ENCODE peak calls at places on chromosome 9, in four cellular contexts. O is foreskin keratinocyte, I is MCF 10A, H is progenitor cell of endocrine pancreas. E is an unnamed sample.

GRCh38 chr9:20573023-20573422 is 49.3 kb downstream of the MLLT3 start:
- DNase-seq in H (no peak), O (no peak), I (no peak), E (no peak)

GRCh38 chr9:119827126-119827525 is 457.9 kb upstream of the BRINP1 start:
- DNase-seq in H (no peak), I (no peak), O (no peak), E (no peak)

GRCh38 chr9:71941060-71941568 is 29.7 kb downstream of the C9orf85 start:
- DNase-seq in I (no peak), H (no peak), O (no peak), E (no peak)

GRCh38 chr9:39588056-39588814 is 232.8 kb downstream of the SPATA31A1 start:
- DNase-seq in O (no peak), I (no peak), H (no peak), E (no peak)

GRCh38 chr9:127844821-127845359 is 9.6 kb downstream of the ENG start:
- DNase-seq in I (no peak), H (no peak), O (no peak), E (no peak)

GRCh38 chr9:5269249-5269715 is 35.2 kb downstream of the RLN2 start:
- DNase-seq in H (no peak), I (peak), O (peak), E (no peak)

GRCh38 chr9:91178281-91179236 is 183.2 kb downstream of the AUH start:
- DNase-seq in O (no peak), H (no peak), I (no peak), E (no peak)

GRCh38 chr9:137669261-137669672 is 50.5 kb downstream of the EHMT1 start:
- DNase-seq in O (no peak), I (no peak), H (no peak), E (no peak)

GRCh38 chr9:88064554-88064953 is 73.7 kb downstream of the SPATA31C2 start:
- DNase-seq in I (no peak), O (no peak), H (no peak), E (no peak)

GRCh38 chr9:91374939-91375338 is 13.2 kb upstream of the AUH start:
- DNase-seq in H (no peak), I (no peak), O (no peak), E (peak)

GRCh38 chr9:2623046-2623865 is 1.7 kb downstream of the VLDLR start:
- DNase-seq in O (peak), I (no peak), H (peak), E (no peak)

GRCh38 chr9:4020038-4020746 is 279.7 kb downstream of the GLIS3 start:
- DNase-seq in H (no peak), I (no peak), O (no peak), E (no peak)

GRCh38 chr9:124208571-124208970 is 49.2 kb upstream of the NEK6 start:
- DNase-seq in O (no peak), I (no peak), H (no peak), E (no peak)

GRCh38 chr9:122562134-122562760 is 9.3 kb downstream of the OR1N2 start:
- DNase-seq in O (no peak), H (no peak), I (no peak), E (no peak)

GRCh38 chr9:119216891-119217290 is 152.3 kb downstream of the BRINP1 start:
- DNase-seq in H (no peak), I (peak), O (no peak), E (no peak)

GRCh38 chr9:76247426-76247825 is 146.8 kb downstream of the RFK start:
- DNase-seq in I (no peak), O (no peak), H (no peak), E (no peak)

GRCh38 chr9:98465799-98466198 is 210.3 kb upstream of the TBC1D2 start:
- DNase-seq in H (no peak), O (no peak), I (no peak), E (no peak)

GRCh38 chr9:93171261-93171660 is 12.7 kb upstream of the WNK2 start:
- DNase-seq in O (no peak), H (no peak), I (no peak), E (no peak)

GRCh38 chr9:91119147-91119546 is 242.6 kb downstream of the AUH start:
- DNase-seq in I (peak), H (no peak), O (peak), E (no peak)

GRCh38 chr9:106482733-106483132 is 380.2 kb upstream of the ZNF462 start:
- DNase-seq in O (peak), H (no peak), I (peak), E (no peak)

DNA sequence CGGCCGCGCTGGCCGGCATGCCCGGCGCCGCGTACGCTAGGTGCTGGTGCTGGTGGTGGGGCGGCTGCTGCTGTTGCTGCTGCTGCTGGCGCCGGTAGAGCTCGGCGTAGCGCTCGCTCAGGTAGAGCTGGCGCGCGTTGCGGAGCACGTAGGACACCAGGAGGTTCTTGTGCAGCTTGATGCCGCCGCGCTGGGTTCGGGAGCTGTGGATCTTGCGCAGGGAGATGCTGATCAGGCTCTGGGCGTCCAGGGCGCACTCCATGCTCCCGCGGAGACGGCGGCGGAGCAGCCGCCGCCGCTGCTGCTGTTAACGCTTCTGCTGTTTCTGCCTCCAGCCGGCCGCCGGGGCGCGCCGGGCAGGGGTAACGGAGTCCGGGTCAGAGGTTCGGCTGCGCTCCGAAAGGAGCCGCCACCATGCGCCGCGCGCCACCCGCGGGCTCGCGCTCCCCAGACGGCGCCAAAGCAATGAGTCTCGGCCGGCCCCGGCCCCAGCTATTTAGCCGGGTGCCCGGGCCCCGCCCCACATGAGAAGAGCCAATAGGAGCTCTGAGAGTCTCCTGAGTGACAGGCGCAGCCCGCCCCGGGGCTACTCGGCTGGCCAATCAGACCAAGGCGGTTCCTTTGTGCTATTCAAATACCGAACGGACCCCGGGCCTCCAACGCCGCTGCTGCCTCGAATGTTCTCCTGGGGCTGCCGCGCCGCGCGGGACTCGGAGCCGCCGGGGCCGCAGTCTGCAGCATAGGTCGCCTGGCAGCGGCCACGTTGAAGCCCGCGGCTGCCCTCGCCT is at the start of gene IER5L:
- DNase-seq in I (peak), H (peak), O (peak), E (peak)
- TF ChIP-seq CTCF in I (no peak), H (no peak), O (no peak), E (no peak)

GRCh38 chr9:107756091-107756490 is 266.5 kb upstream of the KLF4 start:
- DNase-seq in O (no peak), H (no peak), I (no peak), E (no peak)
- TF ChIP-seq CTCF in O (no peak), H (no peak), I (no peak), E (no peak)

GRCh38 chr9:121322037-121322736 is 47.9 kb downstream of the STOM start:
- DNase-seq in O (peak), H (no peak), I (peak), E (peak)
- TF ChIP-seq CTCF in O (no peak), H (no peak), I (no peak), E (no peak)

GRCh38 chr9:13446935-13447334 is 167.4 kb upstream of the MPDZ start:
- DNase-seq in O (no peak), H (no peak), I (no peak), E (no peak)
- TF ChIP-seq CTCF in O (peak), H (no peak), I (peak), E (no peak)

DNA sequence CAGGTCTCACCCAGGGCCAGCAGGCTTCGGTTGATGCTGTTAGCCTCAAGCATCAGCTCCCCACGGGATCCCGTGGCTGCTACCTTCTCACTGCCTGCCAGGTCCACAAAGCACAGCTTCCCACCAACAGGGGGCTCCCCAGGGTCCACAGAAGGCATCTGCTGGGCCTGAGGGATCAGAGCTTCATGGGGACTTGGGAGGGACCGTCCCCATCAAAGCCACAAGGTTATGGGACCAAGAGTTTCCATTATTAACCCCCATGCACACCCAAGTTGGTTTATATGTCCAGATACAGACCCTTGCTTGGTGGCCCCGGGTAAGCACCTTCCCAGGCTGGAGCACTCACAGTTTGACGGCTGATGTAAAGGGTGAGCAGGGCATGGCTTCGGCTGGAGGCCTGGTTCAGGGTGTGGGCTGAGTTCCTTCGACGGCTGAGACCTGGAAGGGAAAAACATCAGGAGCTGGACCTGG is 3.0 kb downstream of the KIF12 start:
- DNase-seq in I (no peak), O (no peak), H (no peak), E (no peak)
- TF ChIP-seq CTCF in I (no peak), O (peak), H (peak), E (no peak)

DNA sequence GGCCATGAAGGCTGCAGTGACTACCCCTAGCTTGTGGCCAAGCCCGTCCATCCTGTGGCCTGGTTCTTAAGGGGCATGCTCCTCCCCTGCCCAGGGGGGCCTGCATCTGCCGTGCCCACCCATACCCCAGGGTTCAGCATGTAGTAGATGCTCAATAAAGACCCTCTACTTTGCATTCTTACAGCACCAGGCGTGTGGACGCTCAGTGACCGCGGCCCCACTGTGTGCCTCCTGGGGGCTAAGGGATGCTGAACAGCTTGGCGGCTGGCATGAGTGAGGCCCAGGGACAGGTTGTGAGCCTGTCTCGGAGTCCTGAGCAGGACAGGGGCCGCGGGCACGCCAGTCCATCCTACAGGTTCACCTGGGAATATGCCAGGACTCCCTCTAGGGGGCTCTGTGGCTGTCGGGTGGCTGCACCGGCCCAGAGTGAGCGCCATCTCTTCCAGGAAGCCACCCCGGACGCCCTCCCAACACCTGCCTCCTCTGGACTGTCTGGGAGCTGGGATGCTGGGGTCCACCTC is 9.1 kb downstream of the NOTCH1 start:
- DNase-seq in I (no peak), O (no peak), H (no peak), E (no peak)
- TF ChIP-seq CTCF in I (peak), O (peak), H (peak), E (no peak)

DNA sequence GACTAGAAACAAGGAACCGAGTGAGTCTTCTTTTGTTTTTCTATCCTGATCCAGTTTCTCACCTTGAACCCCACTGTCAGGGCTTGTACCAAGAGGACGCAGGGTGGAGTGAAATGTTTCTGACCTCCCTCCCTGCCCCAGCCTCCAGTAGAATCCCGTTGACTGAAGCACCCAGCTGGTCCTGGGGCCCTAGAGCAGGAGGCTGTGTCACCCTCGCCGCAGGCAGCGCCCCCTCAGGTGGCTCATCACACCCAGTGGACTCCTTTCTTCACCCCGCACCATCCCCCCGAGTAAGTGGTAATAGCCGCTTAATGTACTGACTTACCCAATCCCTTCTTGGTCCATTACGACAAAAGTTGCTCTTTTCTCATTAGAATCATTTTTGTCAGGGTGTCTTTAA is 53.8 kb downstream of the MVB12B start:
- DNase-seq in I (no peak), H (no peak), O (no peak), E (no peak)
- TF ChIP-seq CTCF in I (no peak), H (no peak), O (no peak), E (no peak)

E was measured in AG09319.